ENCODE peak calls at places on chromosomes 3 and 15, in eight cellular contexts. E is H9; A is stimulated activated CD4-positive, alpha-beta T cell treated with anti-CD3 and anti-CD28 coated beads, Interleukin-15, amount 100 ng/mL, for 48 hours; W is Ammon's horn; N is A549; M is activated CD4-positive, alpha-beta T cell treated with anti-CD3 and anti-CD28 coated beads, Interleukin-2, amount 50 U/mL, for 24 hours; B is gastrocnemius medialis; T is BJ. X is an unnamed sample.

GRCh38 chr3:70868561-70868960 is 556.1 kb upstream of the MDFIC2 start:
- DNase-seq in N (no peak), M (no peak), A (no peak), T (no peak), E (no peak), W (no peak), B (no peak), X (no peak)

GRCh38 chr15:62841891-62842559 is 200.5 kb upstream of the TPM1 start:
- DNase-seq in M (no peak), N (no peak), E (no peak), A (no peak), T (no peak), W (no peak), B (no peak), X (no peak)

GRCh38 chr3:73774645-73775044 is 149.9 kb upstream of the PDZRN3 start:
- DNase-seq in M (no peak), T (no peak), B (no peak), N (no peak), E (no peak), A (no peak), W (no peak), X (no peak)

GRCh38 chr3:116663161-116663885 is 46.3 kb upstream of the TUSC7 start:
- DNase-seq in T (no peak), W (no peak), B (no peak), N (no peak), M (no peak), A (no peak), E (peak), X (no peak)

GRCh38 chr3:134092231-134092701 is 62.5 kb upstream of the SLCO2A1 start:
- DNase-seq in N (no peak), W (no peak), B (no peak), T (no peak), E (no peak), M (no peak), A (no peak), X (no peak)

GRCh38 chr3:115381573-115381912 is 234.5 kb upstream of the ZBTB20 start:
- DNase-seq in E (no peak), B (no peak), M (no peak), W (peak), N (no peak), T (no peak), A (no peak), X (no peak)

GRCh38 chr3:64445318-64446300 is 220.3 kb upstream of the PRICKLE2 start:
- DNase-seq in E (peak), A (no peak), T (no peak), M (no peak), W (no peak), N (peak), B (no peak), X (no peak)

GRCh38 chr15:64574220-64574994 is 114.0 kb downstream of the ZNF609 start:
- DNase-seq in M (no peak), A (no peak), E (no peak), T (no peak), W (no peak), B (no peak), N (peak), X (no peak)

X was measured in central memory CD4-positive, alpha-beta T cell.